ENCODE peak calls at places on chromosomes 16 and 17, in six cellular contexts. M is GM12878, L is upper lobe of left lung, V is Panc1, K is HCT116, P is GM23338. O is an unnamed sample.

GRCh38 chr16:85168732-85169256 is 56.5 kb upstream of the CIBAR2 start:
- ATAC-seq in M (no peak), L (peak), V (no peak), K (peak), P (peak), O (peak)

GRCh38 chr17:59381716-59382570 is 50.5 kb downstream of the YPEL2 start:
- ATAC-seq in M (no peak), L (peak), V (no peak), K (no peak), P (no peak), O (peak)

GRCh38 chr16:35543486-35543885 is 2084.1 kb downstream of the TP53TG3F start:
- ATAC-seq in M (no peak), L (no peak), V (no peak), K (no peak), P (no peak), O (no peak)

GRCh38 chr17:57584050-57584551 is 161.0 kb downstream of the CCDC182 start:
- ATAC-seq in M (no peak), L (peak), V (no peak), K (no peak), P (peak), O (no peak)

GRCh38 chr17:51260960-51261958 is 913 bp downstream of the UTP18 start:
- ATAC-seq in M (peak), L (peak), V (peak), K (peak), P (peak), O (peak)

GRCh38 chr17:28875856-28876564 is 21.2 kb downstream of the ERAL1 start:
- ATAC-seq in M (peak), L (no peak), V (no peak), K (no peak), P (no peak), O (no peak)

GRCh38 chr17:50026901-50027638 is 28.8 kb upstream of the ITGA3 start:
- ATAC-seq in M (peak), L (peak), V (peak), K (peak), P (peak), O (peak)

GRCh38 chr17:4204190-4204589 is 59.6 kb downstream of the ANKFY1 start:
- ATAC-seq in M (no peak), L (peak), V (no peak), K (no peak), P (no peak), O (no peak)

GRCh38 chr17:42180922-42181850 is at the start of gene KCNH4:
- ATAC-seq in M (peak), L (peak), V (peak), K (peak), P (peak), O (no peak)

GRCh38 chr17:42181851-42182207 is 887 bp upstream of the KCNH4 start:
- ATAC-seq in M (no peak), L (no peak), V (no peak), K (no peak), P (no peak), O (no peak)

GRCh38 chr17:42179911-42180410 is 981 bp downstream of the KCNH4 start:
- ATAC-seq in M (no peak), L (no peak), V (no peak), K (no peak), P (peak), O (no peak)

GRCh38 chr17:42179335-42179734 is 1.6 kb downstream of the KCNH4 start:
- ATAC-seq in M (no peak), L (no peak), V (no peak), K (no peak), P (no peak), O (no peak)

GRCh38 chr17:42180411-42180921 is 476 bp downstream of the KCNH4 start:
- ATAC-seq in M (no peak), L (no peak), V (no peak), K (no peak), P (peak), O (no peak)
- H3K4me3 ChIP-seq in M (peak), L (no peak), V (peak), K (no peak), P (peak), O (no peak)

GRCh38 chr16:21590287-21590686 is 9.1 kb upstream of the METTL9 start:
- ATAC-seq in M (no peak), L (peak), V (no peak), K (no peak), P (no peak), O (no peak)
- TF ChIP-seq POLR2AphosphoS5 in M (no peak), L (no peak), V (no peak), K (no peak), P (no peak), O (no peak)

DNA sequence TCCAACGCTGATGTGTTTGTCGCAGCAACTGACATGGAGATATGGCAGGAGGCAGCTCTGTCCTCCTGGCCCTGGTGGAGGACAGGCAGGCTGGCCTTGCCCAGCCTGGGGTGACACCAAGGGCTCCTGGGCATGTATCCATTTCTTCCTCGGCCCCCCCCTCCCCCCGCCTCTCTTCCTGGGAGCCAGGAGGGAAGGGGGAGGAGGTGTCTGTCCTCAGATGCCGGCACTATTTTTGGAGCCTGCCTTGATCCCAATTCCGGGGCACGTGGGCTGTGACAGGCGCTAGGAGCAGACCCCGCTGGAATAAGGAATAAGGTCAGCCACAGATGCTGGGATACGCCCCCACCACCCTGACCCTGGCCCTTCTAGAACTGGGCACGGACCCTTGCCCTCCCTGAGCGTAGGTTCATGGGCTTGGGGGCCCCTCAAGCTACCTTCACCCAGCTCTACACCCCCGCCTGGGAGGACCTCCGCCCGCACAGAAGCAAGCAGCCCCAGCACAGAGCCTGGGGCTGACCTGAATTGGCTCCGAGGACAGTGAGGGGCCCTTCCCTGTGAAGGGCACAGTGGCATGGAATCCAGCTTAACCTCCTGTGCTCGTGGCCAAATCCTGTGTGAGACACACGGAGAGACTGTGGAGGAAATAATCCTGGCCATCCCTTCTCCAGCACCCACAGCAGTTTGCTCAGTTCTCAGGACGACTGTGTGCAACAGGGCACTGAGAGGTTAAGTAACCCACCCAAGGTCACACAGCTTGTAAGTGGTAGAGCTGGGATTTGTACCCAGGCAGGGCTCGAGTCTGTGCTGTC is 24.1 kb downstream of the SEC14L5 start:
- ATAC-seq in M (no peak), L (peak), V (peak), K (peak), P (peak), O (peak)
- H3K4me3 ChIP-seq in M (no peak), L (no peak), V (no peak), K (no peak), P (no peak), O (no peak)

DNA sequence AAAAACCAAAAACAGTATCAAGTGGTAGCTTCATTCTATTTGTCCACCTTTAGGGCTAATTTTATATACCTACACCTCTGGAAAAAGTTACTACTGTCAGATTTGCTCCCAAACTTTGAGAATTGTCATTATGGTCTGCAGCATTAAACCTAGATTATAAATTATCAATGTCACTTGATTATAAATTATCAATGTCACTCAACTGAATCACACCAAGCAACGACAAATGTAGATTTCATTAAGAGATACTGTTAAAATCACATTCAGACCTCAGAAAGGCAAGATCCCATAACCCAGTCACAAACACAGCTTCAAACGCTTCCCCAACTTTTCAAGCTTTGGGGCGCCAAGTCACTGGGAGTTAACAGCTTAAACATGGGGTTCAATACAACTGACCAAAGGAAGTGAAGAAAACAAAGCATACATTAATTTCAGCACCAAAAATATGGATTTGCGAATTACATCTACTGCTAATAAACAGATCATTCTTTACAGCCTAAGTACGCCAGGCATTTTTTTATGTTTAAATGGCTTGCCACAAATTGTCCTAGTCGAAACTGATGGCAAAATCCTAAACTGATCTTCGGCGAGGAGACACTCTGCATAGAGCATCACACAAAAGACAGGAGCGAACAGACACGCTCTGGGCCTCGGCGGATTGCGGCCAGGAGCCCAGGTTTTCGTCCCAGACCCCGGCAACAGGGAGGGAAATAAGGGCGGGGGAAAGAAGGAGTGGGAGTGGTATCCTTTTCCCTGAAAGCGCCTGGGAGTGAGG is 981 bp downstream of the GLG1 start:
- ATAC-seq in M (peak), L (no peak), V (peak), K (no peak), P (peak), O (no peak)
- TF ChIP-seq POLR2AphosphoS5 in M (no peak), L (no peak), V (no peak), K (no peak), P (no peak), O (no peak)